ENCODE peak calls at places on chromosomes 3 and 15, in nine cellular contexts. V is H9; Q is activated T-cell treated with anti-CD3 and anti-CD28 coated beads for 24 hours; K is NCI-H2171; L is esophagus squamous epithelium; M is left cardiac atrium; U is GM18507; X is AG08395; I is activated CD4-positive, alpha-beta T cell treated with anti-CD3 and anti-CD28 coated beads, Interleukin-2, amount 50 U/mL, for 24 hours. P is an unnamed sample.

GRCh38 chr3:61562810-61563613 is 1.6 kb downstream of the PTPRG start:
- DNase-seq in X (peak), V (no peak), K (no peak), Q (no peak), M (peak), U (no peak), I (no peak), L (no peak), P (no peak)

GRCh38 chr15:79115971-79116370 is 25.4 kb upstream of the RASGRF1 start:
- DNase-seq in I (no peak), X (no peak), V (peak), K (no peak), Q (no peak), U (no peak), M (no peak), L (no peak), P (no peak)

GRCh38 chr15:88124199-88124598 is 132.3 kb downstream of the NTRK3 start:
- DNase-seq in Q (no peak), V (no peak), X (no peak), K (no peak), U (no peak), I (no peak), M (no peak), L (no peak), P (no peak)

GRCh38 chr3:52247455-52248164 is 2.1 kb downstream of the PPM1M start:
- DNase-seq in V (no peak), I (no peak), M (no peak), L (no peak), K (no peak), U (no peak), Q (no peak), X (no peak), P (no peak)

GRCh38 chr3:77411990-77412389 is 372.1 kb downstream of the ROBO2 start:
- DNase-seq in Q (no peak), K (no peak), V (no peak), L (no peak), U (no peak), M (no peak), I (no peak), X (peak), P (no peak)

GRCh38 chr3:170421147-170421641 is 2.5 kb downstream of the CLDN11 start:
- DNase-seq in U (no peak), V (no peak), L (no peak), I (no peak), M (peak), X (peak), Q (no peak), K (no peak), P (no peak)

GRCh38 chr3:8981700-8982099 is 18.4 kb upstream of the RAD18 start:
- DNase-seq in Q (no peak), K (no peak), X (no peak), U (no peak), I (no peak), V (no peak), L (no peak), M (no peak), P (no peak)

GRCh38 chr3:100045696-100046095 is 68.6 kb downstream of the FILIP1L start:
- DNase-seq in X (peak), M (peak), L (peak), Q (no peak), K (no peak), I (no peak), U (no peak), V (no peak), P (no peak)

GRCh38 chr15:71224024-71224423 is 108.8 kb downstream of the THSD4 start:
- DNase-seq in Q (no peak), U (no peak), M (no peak), L (no peak), I (no peak), K (no peak), X (no peak), V (no peak), P (no peak)

GRCh38 chr3:143727391-143727790 is 120.9 kb downstream of the SLC9A9 start:
- DNase-seq in V (no peak), U (no peak), M (no peak), I (no peak), K (no peak), Q (no peak), X (peak), L (no peak), P (no peak)

GRCh38 chr3:43212914-43213611 is 73.3 kb upstream of the SNRK start:
- DNase-seq in Q (no peak), I (no peak), U (no peak), X (no peak), L (no peak), M (no peak), V (no peak), K (no peak), P (no peak)

GRCh38 chr3:184184546-184185234 is 1.3 kb upstream of the ABCF3 start:
- DNase-seq in U (no peak), L (no peak), Q (no peak), X (no peak), I (no peak), M (no peak), V (no peak), K (no peak), P (no peak)

GRCh38 chr3:17420668-17421067 is 321.8 kb downstream of the TBC1D5 start:
- DNase-seq in M (no peak), K (no peak), I (no peak), Q (no peak), L (no peak), V (no peak), X (no peak), U (no peak), P (no peak)

P was measured in cerebellar nuclear complex.